ENCODE peak calls at places on chromosome 20, in six cellular contexts. V, P, Z, J, S and D are unnamed samples.
A peak's percentile ranks its signal among the peaks of the same experiment; 100 is the strongest.

GRCh38 chr20:44018684-44019637 is 104.3 kb downstream of the TOX2 start:
- DNase-seq in S (no peak), J (no peak), V (no peak), P (no peak), Z (no peak), D (no peak)

GRCh38 chr20:51542033-51542893 is at the start of gene NFATC2:
- DNase-seq in Z (no peak), P (peak; percentile 65), J (peak; percentile 64), V (peak; percentile 71), S (no peak), D (no peak)

GRCh38 chr20:37559312-37560027 is 31.8 kb upstream of the BLCAP start:
- DNase-seq in J (no peak), P (no peak), S (no peak), V (no peak), Z (no peak), D (no peak)

GRCh38 chr20:36543187-36544133 is 2.1 kb downstream of the MYL9 start:
- DNase-seq in S (peak; percentile 83), P (no peak), V (no peak), J (no peak), Z (peak; percentile 77), D (no peak)

GRCh38 chr20:37200926-37201826 is 21.8 kb upstream of the MROH8 start:
- DNase-seq in P (no peak), V (no peak), Z (no peak), S (no peak), J (no peak), D (no peak)

GRCh38 chr20:24917056-24917455 is 32.0 kb upstream of the CST7 start:
- DNase-seq in Z (no peak), P (no peak), V (no peak), S (no peak), J (no peak), D (no peak)

GRCh38 chr20:63134201-63134612 is 81.7 kb downstream of the YTHDF1 start:
- DNase-seq in Z (no peak), P (no peak), J (no peak), S (no peak), V (no peak), D (no peak)

GRCh38 chr20:61662226-61662945 is 403.3 kb downstream of the TAF4 start:
- DNase-seq in S (no peak), P (no peak), Z (no peak), V (no peak), J (no peak), D (no peak)

GRCh38 chr20:45470939-45471338 is 1.4 kb downstream of the WFDC2 start:
- DNase-seq in P (no peak), V (no peak), Z (no peak), J (peak; percentile 23), S (no peak), D (no peak)

GRCh38 chr20:6122873-6123649 is at the start of gene FERMT1:
- DNase-seq in P (peak; percentile 84), Z (peak; percentile 34), V (peak; percentile 49), S (peak; percentile 54), J (peak; percentile 87), D (no peak)

GRCh38 chr20:10558635-10559187 is 115.1 kb downstream of the JAG1 start:
- DNase-seq in V (no peak), Z (peak; percentile 99), J (no peak), P (no peak), S (peak; percentile 99), D (peak; percentile 93)

GRCh38 chr20:61904456-61904855 is 161.2 kb downstream of the TAF4 start:
- DNase-seq in Z (no peak), J (no peak), P (no peak), S (no peak), V (no peak), D (no peak)

GRCh38 chr20:346033-346639 is 775 bp upstream of the NRSN2 start:
- DNase-seq in Z (no peak), S (no peak), P (no peak), J (no peak), V (no peak), D (no peak)
- H3K4me3 ChIP-seq in Z (peak overlapping the region; percentile 79), S (peak overlapping the region; percentile 67), P (peak overlapping the region; percentile 87), J (no peak overlapping the region), V (peak overlapping the region; percentile 63), D (peak overlapping the region; percentile 87)

GRCh38 chr20:46545827-46546138 is 4.7 kb downstream of the OCSTAMP start:
- DNase-seq in Z (no peak), P (no peak), J (no peak), V (no peak), S (no peak), D (no peak)

GRCh38 chr20:46543959-46544358 is 6.5 kb downstream of the OCSTAMP start:
- DNase-seq in J (no peak), S (no peak), P (no peak), V (no peak), Z (no peak), D (no peak)

GRCh38 chr20:46545077-46545826 is 5.2 kb downstream of the OCSTAMP start:
- DNase-seq in S (peak; percentile 21), Z (no peak), V (no peak), J (peak; percentile 92), P (no peak), D (no peak)

GRCh38 chr20:46543033-46543432 is 7.4 kb downstream of the OCSTAMP start:
- DNase-seq in J (no peak), V (no peak), Z (no peak), P (no peak), S (no peak), D (no peak)

DNA sequence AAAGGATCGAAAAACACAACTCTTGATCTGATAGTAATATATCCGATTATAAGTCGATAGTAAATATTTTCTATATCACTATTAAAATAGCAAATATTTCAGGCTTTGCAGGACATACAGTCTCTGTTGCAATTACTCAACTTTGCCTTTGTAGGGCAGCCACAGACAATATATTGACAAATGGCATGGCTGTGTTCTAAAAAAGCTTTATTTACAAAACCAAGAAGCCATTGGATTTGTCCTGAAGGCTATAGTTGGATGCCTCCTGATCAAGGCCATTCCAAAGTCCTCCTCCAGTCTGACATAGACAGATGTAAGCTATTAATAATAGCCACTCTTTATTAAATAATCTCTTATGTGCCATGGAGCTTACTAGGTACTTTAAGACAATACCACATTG is 5.9 kb downstream of the OCSTAMP start:
- DNase-seq in P (peak; percentile 39), S (peak; percentile 8), V (no peak), J (peak; percentile 45), Z (no peak), D (no peak)
- TF ChIP-seq CTCF in P (peak; percentile 79), S (no peak), V (no peak), J (peak; percentile 47), Z (no peak), D (peak; percentile 8)

GRCh38 chr20:38724603-38725457 is 544 bp downstream of the SLC32A1 start:
- DNase-seq in P (no peak), Z (no peak), V (no peak), J (peak; percentile 58), S (no peak), D (no peak)
- H3K4me3 ChIP-seq in P (no peak overlapping the region), Z (no peak overlapping the region), V (no peak overlapping the region), J (peak overlapping the region; percentile 49), S (no peak overlapping the region), D (no peak overlapping the region)

GRCh38 chr20:17281478-17281877 is 54.6 kb downstream of the PCSK2 start:
- DNase-seq in V (peak; percentile 15), J (peak; percentile 44), Z (no peak), P (peak; percentile 64), S (peak; percentile 19), D (no peak)
- TF ChIP-seq CTCF in V (peak; percentile 37), J (peak; percentile 55), Z (peak; percentile 53), P (peak; percentile 73), S (peak; percentile 46), D (peak; percentile 49)

GRCh38 chr20:3752386-3752759 is 15.2 kb downstream of the ADISSP start:
- DNase-seq in S (no peak), J (no peak), P (no peak), Z (no peak), V (no peak), D (no peak)

GRCh38 chr20:3753098-3753497 is 14.5 kb downstream of the ADISSP start:
- DNase-seq in Z (peak; percentile 68), P (peak; percentile 71), S (peak; percentile 73), J (no peak), V (peak; percentile 31), D (peak; percentile 43)

GRCh38 chr20:3749689-3750639 is 17.5 kb downstream of the HSPA12B start:
- DNase-seq in V (no peak), S (no peak), J (no peak), Z (no peak), P (peak; percentile 56), D (no peak)

GRCh38 chr20:3751664-3752385 is 15.7 kb downstream of the ADISSP start:
- DNase-seq in S (no peak), V (peak; percentile 48), Z (no peak), P (no peak), J (no peak), D (no peak)

GRCh38 chr20:3751284-3751663 is 16.3 kb downstream of the ADISSP start:
- DNase-seq in S (no peak), J (no peak), P (no peak), V (no peak), Z (no peak), D (no peak)
- H3K4me3 ChIP-seq in S (no peak overlapping the region), J (no peak overlapping the region), P (no peak overlapping the region), V (no peak overlapping the region), Z (no peak overlapping the region), D (no peak overlapping the region)